ENCODE peak calls at places on chromosome 21, in seven cellular contexts. One of them, this sample, is unnamed.

GRCh38 chr21:22670148-22670547 is 1671.9 kb downstream of the NCAM2 start:
- DNase-seq in fibroblast of pulmonary artery: no peak
- DNase-seq in left lung: no peak
- DNase-seq in breast epithelium: no peak
- DNase-seq in psoas muscle: no peak
- DNase-seq in activated CD8-positive, alpha-beta T cell treated with anti-CD3 and anti-CD28 coated beads for 36 hours: no peak
- DNase-seq in fibroblast of villous mesenchyme: no peak
- DNase-seq in this sample: no peak

GRCh38 chr21:44909719-44910118 is 11.0 kb downstream of the ITGB2 start:
- DNase-seq in fibroblast of pulmonary artery: no peak
- DNase-seq in left lung: peak
- DNase-seq in breast epithelium: no peak
- DNase-seq in psoas muscle: no peak
- DNase-seq in activated CD8-positive, alpha-beta T cell treated with anti-CD3 and anti-CD28 coated beads for 36 hours: no peak
- DNase-seq in fibroblast of villous mesenchyme: no peak
- DNase-seq in this sample: no peak

GRCh38 chr21:35476616-35477395 is 427.7 kb upstream of the RUNX1 start:
- DNase-seq in fibroblast of pulmonary artery: peak
- DNase-seq in left lung: no peak
- DNase-seq in breast epithelium: no peak
- DNase-seq in psoas muscle: no peak
- DNase-seq in activated CD8-positive, alpha-beta T cell treated with anti-CD3 and anti-CD28 coated beads for 36 hours: no peak
- DNase-seq in fibroblast of villous mesenchyme: peak
- DNase-seq in this sample: no peak

GRCh38 chr21:20997633-20998455 is at the start of gene NCAM2:
- DNase-seq in fibroblast of pulmonary artery: peak
- DNase-seq in left lung: peak
- DNase-seq in breast epithelium: peak
- DNase-seq in psoas muscle: peak
- DNase-seq in activated CD8-positive, alpha-beta T cell treated with anti-CD3 and anti-CD28 coated beads for 36 hours: peak
- DNase-seq in fibroblast of villous mesenchyme: peak
- DNase-seq in this sample: peak

GRCh38 chr21:31294691-31295090 is 49.4 kb downstream of the TIAM1 start:
- DNase-seq in fibroblast of pulmonary artery: no peak
- DNase-seq in left lung: no peak
- DNase-seq in breast epithelium: no peak
- DNase-seq in psoas muscle: no peak
- DNase-seq in activated CD8-positive, alpha-beta T cell treated with anti-CD3 and anti-CD28 coated beads for 36 hours: no peak
- DNase-seq in fibroblast of villous mesenchyme: no peak
- DNase-seq in this sample: no peak

GRCh38 chr21:45138199-45139002 is 64.0 kb downstream of the ADARB1 start:
- DNase-seq in fibroblast of pulmonary artery: peak
- DNase-seq in left lung: peak
- DNase-seq in breast epithelium: no peak
- DNase-seq in psoas muscle: peak
- DNase-seq in activated CD8-positive, alpha-beta T cell treated with anti-CD3 and anti-CD28 coated beads for 36 hours: peak
- DNase-seq in fibroblast of villous mesenchyme: peak
- DNase-seq in this sample: no peak

GRCh38 chr21:43287111-43287973 is 118.5 kb downstream of the CRYAA start:
- DNase-seq in fibroblast of pulmonary artery: no peak
- DNase-seq in left lung: no peak
- DNase-seq in breast epithelium: no peak
- DNase-seq in psoas muscle: no peak
- DNase-seq in activated CD8-positive, alpha-beta T cell treated with anti-CD3 and anti-CD28 coated beads for 36 hours: peak
- DNase-seq in fibroblast of villous mesenchyme: no peak
- DNase-seq in this sample: no peak

GRCh38 chr21:33884361-33885157 is 31.0 kb downstream of the ATP5PO start:
- DNase-seq in fibroblast of pulmonary artery: peak
- DNase-seq in left lung: no peak
- DNase-seq in breast epithelium: no peak
- DNase-seq in psoas muscle: no peak
- DNase-seq in activated CD8-positive, alpha-beta T cell treated with anti-CD3 and anti-CD28 coated beads for 36 hours: no peak
- DNase-seq in fibroblast of villous mesenchyme: peak
- DNase-seq in this sample: no peak

GRCh38 chr21:20570824-20571232 is 427.4 kb upstream of the NCAM2 start:
- DNase-seq in fibroblast of pulmonary artery: no peak
- DNase-seq in left lung: no peak
- DNase-seq in breast epithelium: no peak
- DNase-seq in psoas muscle: no peak
- DNase-seq in activated CD8-positive, alpha-beta T cell treated with anti-CD3 and anti-CD28 coated beads for 36 hours: no peak
- DNase-seq in fibroblast of villous mesenchyme: no peak
- DNase-seq in this sample: no peak

GRCh38 chr21:31173881-31174555 is 135.7 kb upstream of the KRTAP19-8 start:
- DNase-seq in fibroblast of pulmonary artery: no peak
- DNase-seq in left lung: no peak
- DNase-seq in breast epithelium: no peak
- DNase-seq in psoas muscle: no peak
- DNase-seq in activated CD8-positive, alpha-beta T cell treated with anti-CD3 and anti-CD28 coated beads for 36 hours: no peak
- DNase-seq in fibroblast of villous mesenchyme: no peak
- DNase-seq in this sample: no peak

GRCh38 chr21:41477641-41478318 is 30.2 kb downstream of the TMPRSS2 start:
- DNase-seq in fibroblast of pulmonary artery: no peak
- DNase-seq in left lung: no peak
- DNase-seq in breast epithelium: peak
- DNase-seq in psoas muscle: no peak
- DNase-seq in activated CD8-positive, alpha-beta T cell treated with anti-CD3 and anti-CD28 coated beads for 36 hours: no peak
- DNase-seq in fibroblast of villous mesenchyme: no peak
- DNase-seq in this sample: no peak

GRCh38 chr21:42195378-42196031 is 23.4 kb upstream of the ABCG1 start:
- DNase-seq in fibroblast of pulmonary artery: peak
- DNase-seq in left lung: no peak
- DNase-seq in breast epithelium: no peak
- DNase-seq in psoas muscle: peak
- DNase-seq in activated CD8-positive, alpha-beta T cell treated with anti-CD3 and anti-CD28 coated beads for 36 hours: peak
- DNase-seq in fibroblast of villous mesenchyme: peak
- DNase-seq in this sample: no peak

GRCh38 chr21:37682908-37683307 is 233.3 kb downstream of the KCNJ6 start:
- DNase-seq in fibroblast of pulmonary artery: no peak
- DNase-seq in left lung: no peak
- DNase-seq in breast epithelium: no peak
- DNase-seq in psoas muscle: no peak
- DNase-seq in activated CD8-positive, alpha-beta T cell treated with anti-CD3 and anti-CD28 coated beads for 36 hours: no peak
- DNase-seq in fibroblast of villous mesenchyme: no peak
- DNase-seq in this sample: no peak

GRCh38 chr21:44084496-44085241 is 22.5 kb upstream of the PWP2 start:
- DNase-seq in fibroblast of pulmonary artery: no peak
- DNase-seq in left lung: peak
- DNase-seq in breast epithelium: no peak
- DNase-seq in psoas muscle: no peak
- DNase-seq in activated CD8-positive, alpha-beta T cell treated with anti-CD3 and anti-CD28 coated beads for 36 hours: no peak
- DNase-seq in fibroblast of villous mesenchyme: peak
- DNase-seq in this sample: no peak

DNA sequence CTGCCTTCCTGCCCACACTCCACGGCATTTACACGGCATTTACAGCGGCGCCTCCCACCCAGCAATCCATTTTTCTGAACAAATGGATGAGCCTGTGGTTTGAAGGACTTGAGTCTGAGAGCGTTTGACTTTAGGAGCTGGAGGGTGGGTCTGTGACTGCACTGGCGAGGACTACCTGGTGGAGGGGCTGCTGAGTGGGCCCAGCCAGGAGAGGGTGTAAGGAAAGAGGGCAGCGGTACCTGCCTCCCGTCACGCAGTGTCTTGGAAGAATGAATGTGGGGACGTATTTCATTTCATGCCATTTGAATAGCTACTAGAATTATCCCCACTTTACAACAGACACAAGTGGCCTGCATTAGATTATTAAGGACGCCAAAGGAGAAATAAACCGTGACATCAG is 62.9 kb downstream of the B3GALT5 start:
- DNase-seq in fibroblast of pulmonary artery: no peak
- DNase-seq in left lung: no peak
- DNase-seq in breast epithelium: no peak
- DNase-seq in psoas muscle: no peak
- DNase-seq in activated CD8-positive, alpha-beta T cell treated with anti-CD3 and anti-CD28 coated beads for 36 hours: no peak
- DNase-seq in fibroblast of villous mesenchyme: no peak
- DNase-seq in this sample: no peak
- TF ChIP-seq CTCF in fibroblast of pulmonary artery: no peak
- TF ChIP-seq CTCF in left lung: no peak
- TF ChIP-seq CTCF in breast epithelium: no peak
- TF ChIP-seq CTCF in psoas muscle: no peak
- TF ChIP-seq CTCF in activated CD8-positive, alpha-beta T cell treated with anti-CD3 and anti-CD28 coated beads for 36 hours: no peak
- TF ChIP-seq CTCF in fibroblast of villous mesenchyme: no peak
- TF ChIP-seq CTCF in this sample: no peak

DNA sequence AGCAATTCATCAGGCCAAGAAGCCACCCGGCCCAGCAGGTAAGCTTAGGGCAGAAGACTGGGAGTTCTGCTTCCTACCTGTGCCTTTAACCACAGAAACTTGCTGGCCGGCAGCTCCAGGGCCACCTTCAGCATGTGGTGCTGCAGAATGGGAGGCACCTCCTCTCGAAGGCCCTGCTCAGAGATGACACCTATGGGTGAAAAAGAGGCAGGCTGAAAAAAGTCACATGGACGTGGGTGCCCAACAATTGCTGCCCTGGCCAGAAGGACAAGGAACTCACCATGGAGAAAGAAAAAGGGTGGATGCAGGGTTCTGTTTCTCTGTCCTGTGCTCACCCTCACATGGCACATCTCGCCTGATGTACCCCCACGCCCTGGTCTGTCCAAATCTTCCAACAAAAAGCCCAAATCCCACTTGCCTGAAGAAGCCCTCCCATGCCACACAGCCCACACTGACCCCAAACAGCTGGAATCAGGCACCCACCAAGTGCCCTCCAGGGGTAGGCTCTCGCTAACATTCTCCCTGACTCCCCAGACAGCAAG is 33.0 kb downstream of the URB1 start:
- DNase-seq in fibroblast of pulmonary artery: peak
- DNase-seq in left lung: no peak
- DNase-seq in breast epithelium: no peak
- DNase-seq in psoas muscle: no peak
- DNase-seq in activated CD8-positive, alpha-beta T cell treated with anti-CD3 and anti-CD28 coated beads for 36 hours: no peak
- DNase-seq in fibroblast of villous mesenchyme: no peak
- DNase-seq in this sample: no peak
- TF ChIP-seq CTCF in fibroblast of pulmonary artery: peak
- TF ChIP-seq CTCF in left lung: no peak
- TF ChIP-seq CTCF in breast epithelium: no peak
- TF ChIP-seq CTCF in psoas muscle: no peak
- TF ChIP-seq CTCF in activated CD8-positive, alpha-beta T cell treated with anti-CD3 and anti-CD28 coated beads for 36 hours: no peak
- TF ChIP-seq CTCF in fibroblast of villous mesenchyme: peak
- TF ChIP-seq CTCF in this sample: no peak

GRCh38 chr21:28742527-28742926 is 250.2 kb downstream of the LTN1 start:
- DNase-seq in fibroblast of pulmonary artery: peak
- DNase-seq in left lung: no peak
- DNase-seq in breast epithelium: no peak
- DNase-seq in psoas muscle: no peak
- DNase-seq in activated CD8-positive, alpha-beta T cell treated with anti-CD3 and anti-CD28 coated beads for 36 hours: no peak
- DNase-seq in fibroblast of villous mesenchyme: peak
- DNase-seq in this sample: no peak

GRCh38 chr21:28746166-28746565 is 246.5 kb downstream of the LTN1 start:
- DNase-seq in fibroblast of pulmonary artery: no peak
- DNase-seq in left lung: no peak
- DNase-seq in breast epithelium: no peak
- DNase-seq in psoas muscle: no peak
- DNase-seq in activated CD8-positive, alpha-beta T cell treated with anti-CD3 and anti-CD28 coated beads for 36 hours: no peak
- DNase-seq in fibroblast of villous mesenchyme: no peak
- DNase-seq in this sample: no peak

GRCh38 chr21:28747464-28747863 is 245.2 kb downstream of the LTN1 start:
- DNase-seq in fibroblast of pulmonary artery: no peak
- DNase-seq in left lung: no peak
- DNase-seq in breast epithelium: no peak
- DNase-seq in psoas muscle: no peak
- DNase-seq in activated CD8-positive, alpha-beta T cell treated with anti-CD3 and anti-CD28 coated beads for 36 hours: no peak
- DNase-seq in fibroblast of villous mesenchyme: no peak
- DNase-seq in this sample: no peak

GRCh38 chr21:28743723-28744122 is 249.0 kb downstream of the LTN1 start:
- DNase-seq in fibroblast of pulmonary artery: no peak
- DNase-seq in left lung: no peak
- DNase-seq in breast epithelium: no peak
- DNase-seq in psoas muscle: no peak
- DNase-seq in activated CD8-positive, alpha-beta T cell treated with anti-CD3 and anti-CD28 coated beads for 36 hours: no peak
- DNase-seq in fibroblast of villous mesenchyme: no peak
- DNase-seq in this sample: no peak

DNA sequence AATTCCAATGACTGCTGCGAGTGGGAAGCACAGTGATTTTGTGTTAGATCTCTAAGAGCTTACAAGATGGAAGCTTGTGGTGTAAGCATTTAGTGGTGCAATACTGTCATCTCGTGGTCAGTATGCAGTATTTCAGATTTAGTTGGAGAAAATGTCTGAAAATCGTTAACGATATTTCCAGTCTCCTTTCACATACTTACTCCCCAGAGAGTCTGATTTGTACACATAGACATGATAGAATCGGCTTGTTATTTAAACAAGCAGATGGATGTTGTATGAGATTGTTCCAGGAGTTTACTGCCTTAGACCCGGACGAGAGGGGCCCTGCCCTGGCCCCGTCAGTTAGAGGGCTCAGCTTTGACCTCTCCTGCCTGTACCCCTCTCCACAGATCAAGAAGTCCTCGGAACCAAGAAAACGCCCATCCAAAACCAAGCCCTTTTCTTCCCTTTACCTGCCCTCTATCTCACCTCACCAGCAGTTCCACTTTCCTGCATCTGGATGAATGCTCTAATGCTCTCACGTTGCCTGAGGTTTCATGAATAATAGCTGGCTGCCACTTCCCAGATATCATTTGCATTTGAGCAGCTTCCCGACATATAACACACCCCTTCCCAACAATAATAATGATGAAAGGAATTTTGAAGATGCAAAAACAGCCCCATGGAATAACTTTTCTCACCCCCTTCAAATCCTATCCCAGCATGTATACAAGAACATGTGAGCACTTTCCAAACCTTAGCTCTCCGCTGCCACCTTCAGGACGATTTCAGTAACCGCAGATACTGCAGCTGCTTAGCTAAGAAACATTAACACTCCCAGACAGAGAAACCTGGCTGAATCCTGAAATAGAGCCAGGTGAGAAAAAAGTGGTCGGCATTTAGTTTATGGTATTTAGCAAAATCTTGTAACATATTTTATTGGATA is 247.3 kb downstream of the LTN1 start:
- DNase-seq in fibroblast of pulmonary artery: peak
- DNase-seq in left lung: peak
- DNase-seq in breast epithelium: peak
- DNase-seq in psoas muscle: peak
- DNase-seq in activated CD8-positive, alpha-beta T cell treated with anti-CD3 and anti-CD28 coated beads for 36 hours: peak
- DNase-seq in fibroblast of villous mesenchyme: peak
- DNase-seq in this sample: peak
- TF ChIP-seq CTCF in fibroblast of pulmonary artery: peak
- TF ChIP-seq CTCF in left lung: peak
- TF ChIP-seq CTCF in breast epithelium: peak
- TF ChIP-seq CTCF in psoas muscle: peak
- TF ChIP-seq CTCF in activated CD8-positive, alpha-beta T cell treated with anti-CD3 and anti-CD28 coated beads for 36 hours: peak
- TF ChIP-seq CTCF in fibroblast of villous mesenchyme: peak
- TF ChIP-seq CTCF in this sample: peak

GRCh38 chr21:15729674-15730483 is at the start of gene USP25:
- DNase-seq in fibroblast of pulmonary artery: peak
- DNase-seq in left lung: peak
- DNase-seq in breast epithelium: peak
- DNase-seq in psoas muscle: peak
- DNase-seq in activated CD8-positive, alpha-beta T cell treated with anti-CD3 and anti-CD28 coated beads for 36 hours: peak
- DNase-seq in fibroblast of villous mesenchyme: peak
- DNase-seq in this sample: peak
- TF ChIP-seq CTCF in fibroblast of pulmonary artery: no peak
- TF ChIP-seq CTCF in left lung: no peak
- TF ChIP-seq CTCF in breast epithelium: no peak
- TF ChIP-seq CTCF in psoas muscle: peak
- TF ChIP-seq CTCF in activated CD8-positive, alpha-beta T cell treated with anti-CD3 and anti-CD28 coated beads for 36 hours: no peak
- TF ChIP-seq CTCF in fibroblast of villous mesenchyme: no peak
- TF ChIP-seq CTCF in this sample: no peak

DNA sequence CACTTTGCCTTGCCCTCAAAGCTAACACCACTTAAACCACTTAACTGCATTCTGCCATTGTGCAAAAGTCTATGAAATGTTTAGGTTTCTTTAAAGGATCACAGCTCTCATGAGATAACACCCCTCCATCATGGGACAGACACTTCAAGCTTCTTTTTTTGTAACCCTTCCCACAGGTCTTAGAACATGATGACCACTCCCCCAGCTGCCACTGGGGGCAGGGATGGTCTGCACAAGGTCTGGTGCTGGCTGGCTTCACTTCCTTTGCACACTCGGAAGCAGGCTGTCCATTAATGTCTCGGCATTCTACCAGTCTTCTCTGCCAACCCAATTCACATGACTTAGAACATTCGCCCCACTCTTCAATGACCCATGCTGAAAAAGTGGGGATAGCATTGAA is 7.7 kb downstream of the ADAMTS1 start:
- DNase-seq in fibroblast of pulmonary artery: no peak
- DNase-seq in left lung: peak
- DNase-seq in breast epithelium: no peak
- DNase-seq in psoas muscle: no peak
- DNase-seq in activated CD8-positive, alpha-beta T cell treated with anti-CD3 and anti-CD28 coated beads for 36 hours: no peak
- DNase-seq in fibroblast of villous mesenchyme: no peak
- DNase-seq in this sample: no peak
- TF ChIP-seq CTCF in fibroblast of pulmonary artery: no peak
- TF ChIP-seq CTCF in left lung: no peak
- TF ChIP-seq CTCF in breast epithelium: no peak
- TF ChIP-seq CTCF in psoas muscle: no peak
- TF ChIP-seq CTCF in activated CD8-positive, alpha-beta T cell treated with anti-CD3 and anti-CD28 coated beads for 36 hours: no peak
- TF ChIP-seq CTCF in fibroblast of villous mesenchyme: no peak
- TF ChIP-seq CTCF in this sample: no peak